ENCODE peak calls at places on chromosomes 12 and 14, in four cellular contexts. H is C1 segment of cervical spinal cord; X is stimulated activated CD8-positive, alpha-beta memory T cell treated with anti-CD3 and anti-CD28 coated beads, Interleukin-2, amount 100 ng/mL, for 1 hour; Y is CD8-positive, alpha-beta T cell. W is an unnamed sample.

GRCh38 chr14:69048456-69048855 is 69.4 kb upstream of the ACTN1 start:
- DNase-seq in H (no peak), X (no peak), Y (peak), W (no peak)

GRCh38 chr12:27504506-27504905 is 19.5 kb upstream of the PPFIBP1 start:
- DNase-seq in X (no peak), Y (no peak), H (no peak), W (no peak)

GRCh38 chr12:131122631-131123030 is 168.9 kb downstream of the ADGRD1 start:
- DNase-seq in X (no peak), Y (no peak), H (no peak), W (no peak)

GRCh38 chr14:42872775-42873174 is 1266.1 kb downstream of the LRFN5 start:
- DNase-seq in H (no peak), Y (no peak), X (no peak), W (no peak)

GRCh38 chr14:67285876-67286452 is 44.7 kb downstream of the PALS1 start:
- DNase-seq in X (no peak), H (no peak), Y (no peak), W (no peak)

GRCh38 chr14:76984297-76984696 is 44.2 kb downstream of the IRF2BPL start:
- DNase-seq in X (no peak), Y (no peak), H (no peak), W (no peak)

GRCh38 chr14:40847496-40847895 is 759.2 kb upstream of the LRFN5 start:
- DNase-seq in Y (no peak), H (no peak), X (no peak), W (no peak)

GRCh38 chr14:52473557-52473956 is 78.7 kb downstream of the TXNDC16 start:
- DNase-seq in Y (no peak), H (no peak), X (no peak), W (no peak)

GRCh38 chr14:102209224-102209966 is 69.7 kb downstream of the WDR20 start:
- DNase-seq in Y (no peak), X (no peak), H (peak), W (peak)

GRCh38 chr12:25840678-25841077 is 117.8 kb upstream of the RASSF8 start:
- DNase-seq in X (no peak), H (no peak), Y (no peak), W (no peak)

GRCh38 chr12:118035194-118036041 is 18.9 kb downstream of the RFC5 start:
- DNase-seq in Y (no peak), X (no peak), H (no peak), W (no peak)

GRCh38 chr12:103687262-103687661 is 100.2 kb downstream of the STAB2 start:
- DNase-seq in Y (no peak), X (no peak), H (no peak), W (no peak)

GRCh38 chr14:59370158-59370557 is 95.0 kb downstream of the GPR135 start:
- DNase-seq in H (no peak), X (no peak), Y (no peak), W (no peak)

GRCh38 chr12:122730215-122731014 is at the start of gene HCAR1:
- DNase-seq in H (no peak), Y (no peak), X (no peak), W (no peak)

GRCh38 chr14:104935955-104936354 is 11.3 kb downstream of the PLD4 start:
- DNase-seq in H (no peak), X (no peak), Y (no peak), W (no peak)

GRCh38 chr14:88327497-88327896 is 4.4 kb upstream of the KCNK10 start:
- DNase-seq in H (no peak), Y (no peak), X (no peak), W (no peak)

GRCh38 chr12:19833775-19834501 is 394.6 kb downstream of the AEBP2 start:
- DNase-seq in X (no peak), Y (no peak), H (no peak), W (no peak)

GRCh38 chr12:89343127-89343526 is 9.2 kb downstream of the DUSP6 start:
- DNase-seq in Y (no peak), H (no peak), X (no peak), W (peak)

GRCh38 chr14:95891742-95892141 is 15.1 kb downstream of the TUNAR start:
- DNase-seq in X (no peak), Y (no peak), H (no peak), W (no peak)

GRCh38 chr14:104874110-104874531 is 9.1 kb downstream of the CEP170B start:
- DNase-seq in H (no peak), Y (peak), X (no peak), W (no peak)

GRCh38 chr12:108839011-108839889 is 18.1 kb downstream of the SSH1 start:
- DNase-seq in Y (no peak), H (peak), X (no peak), W (peak)

GRCh38 chr12:51921017-51921725 is 13.9 kb downstream of the ACVRL1 start:
- DNase-seq in X (no peak), Y (no peak), H (no peak), W (no peak)

GRCh38 chr12:119052001-119052400 is 70.7 kb downstream of the SRRM4 start:
- DNase-seq in H (no peak), Y (no peak), X (no peak), W (no peak)

GRCh38 chr12:117040496-117040895 is 58.7 kb downstream of the TESC start:
- DNase-seq in X (no peak), H (no peak), Y (no peak), W (no peak)

GRCh38 chr12:22334696-22335290 is at the start of gene ST8SIA1:
- DNase-seq in H (peak), X (peak), Y (peak), W (peak)

GRCh38 chr12:41368006-41368405 is 179.9 kb downstream of the PDZRN4 start:
- DNase-seq in X (no peak), Y (no peak), H (no peak), W (no peak)

GRCh38 chr12:85260904-85261303 is 19.1 kb upstream of the ALX1 start:
- DNase-seq in Y (no peak), X (no peak), H (no peak), W (no peak)

GRCh38 chr12:203074-203461 is 10.9 kb downstream of the SLC6A12 start:
- DNase-seq in X (no peak), Y (no peak), H (no peak), W (no peak)

GRCh38 chr12:132827763-132828703 is 636 bp downstream of the GOLGA3 start:
- DNase-seq in Y (peak), X (no peak), H (peak), W (peak)

GRCh38 chr12:47088021-47088944 is 8.5 kb upstream of the AMIGO2 start:
- DNase-seq in Y (no peak), X (no peak), H (no peak), W (no peak)

GRCh38 chr12:120669055-120669828 is 17.7 kb upstream of the MLEC start:
- DNase-seq in H (no peak), Y (no peak), X (no peak), W (peak)

GRCh38 chr14:41419709-41420108 is 187.0 kb upstream of the LRFN5 start:
- DNase-seq in Y (no peak), X (no peak), H (no peak), W (no peak)

W was measured in psoas muscle.